ENCODE peak calls at places on chromosomes 7 and 10, in six cellular contexts. One of them, this sample, is unnamed.

GRCh38 chr7:128891110-128891941 is 19.2 kb downstream of the KCP start:
- DNase-seq in osteocyte: no peak
- DNase-seq in endodermal cell: peak
- DNase-seq in fibroblast of gingiva: no peak
- DNase-seq in HTR-8/SVneo: no peak
- DNase-seq in KBM-7: no peak
- DNase-seq in this sample: no peak

GRCh38 chr10:104322416-104322782 is 15.9 kb downstream of the ITPRIP start:
- DNase-seq in osteocyte: no peak
- DNase-seq in endodermal cell: peak
- DNase-seq in fibroblast of gingiva: peak
- DNase-seq in HTR-8/SVneo: no peak
- DNase-seq in KBM-7: no peak
- DNase-seq in this sample: peak

GRCh38 chr7:3722396-3722846 is 421.4 kb downstream of the SDK1 start:
- DNase-seq in osteocyte: no peak
- DNase-seq in endodermal cell: peak
- DNase-seq in fibroblast of gingiva: no peak
- DNase-seq in HTR-8/SVneo: no peak
- DNase-seq in KBM-7: no peak
- DNase-seq in this sample: no peak

GRCh38 chr7:102432476-102433318 is 678 bp upstream of the ORAI2 start:
- DNase-seq in osteocyte: no peak
- DNase-seq in endodermal cell: peak
- DNase-seq in fibroblast of gingiva: no peak
- DNase-seq in HTR-8/SVneo: no peak
- DNase-seq in KBM-7: no peak
- DNase-seq in this sample: no peak

GRCh38 chr10:22649390-22649841 is 65.0 kb downstream of the PIP4K2A start:
- DNase-seq in osteocyte: no peak
- DNase-seq in endodermal cell: no peak
- DNase-seq in fibroblast of gingiva: no peak
- DNase-seq in HTR-8/SVneo: no peak
- DNase-seq in KBM-7: no peak
- DNase-seq in this sample: no peak

GRCh38 chr7:18125536-18125935 is 97.9 kb upstream of the PRPS1L1 start:
- DNase-seq in osteocyte: no peak
- DNase-seq in endodermal cell: no peak
- DNase-seq in fibroblast of gingiva: no peak
- DNase-seq in HTR-8/SVneo: no peak
- DNase-seq in KBM-7: no peak
- DNase-seq in this sample: no peak

GRCh38 chr10:14358886-14359573 is 28.3 kb upstream of the FRMD4A start:
- DNase-seq in osteocyte: peak
- DNase-seq in endodermal cell: no peak
- DNase-seq in fibroblast of gingiva: no peak
- DNase-seq in HTR-8/SVneo: no peak
- DNase-seq in KBM-7: no peak
- DNase-seq in this sample: peak

GRCh38 chr10:9824546-9825164 is 1193.0 kb upstream of the CELF2 start:
- DNase-seq in osteocyte: no peak
- DNase-seq in endodermal cell: peak
- DNase-seq in fibroblast of gingiva: no peak
- DNase-seq in HTR-8/SVneo: no peak
- DNase-seq in KBM-7: peak
- DNase-seq in this sample: no peak

GRCh38 chr10:18886102-18886501 is 162.5 kb upstream of the MALRD1 start:
- DNase-seq in osteocyte: no peak
- DNase-seq in endodermal cell: no peak
- DNase-seq in fibroblast of gingiva: no peak
- DNase-seq in HTR-8/SVneo: peak
- DNase-seq in KBM-7: no peak
- DNase-seq in this sample: no peak

GRCh38 chr10:101696632-101697031 is 1.7 kb upstream of the FBXW4 start:
- DNase-seq in osteocyte: no peak
- DNase-seq in endodermal cell: no peak
- DNase-seq in fibroblast of gingiva: no peak
- DNase-seq in HTR-8/SVneo: no peak
- DNase-seq in KBM-7: no peak
- DNase-seq in this sample: no peak

GRCh38 chr7:141014091-141014490 is 661 bp downstream of the MRPS33 start:
- DNase-seq in osteocyte: no peak
- DNase-seq in endodermal cell: no peak
- DNase-seq in fibroblast of gingiva: peak
- DNase-seq in HTR-8/SVneo: no peak
- DNase-seq in KBM-7: no peak
- DNase-seq in this sample: no peak

GRCh38 chr7:29641651-29642050 is 78.0 kb downstream of the PRR15 start:
- DNase-seq in osteocyte: no peak
- DNase-seq in endodermal cell: no peak
- DNase-seq in fibroblast of gingiva: peak
- DNase-seq in HTR-8/SVneo: no peak
- DNase-seq in KBM-7: no peak
- DNase-seq in this sample: no peak

GRCh38 chr10:2610946-2611345 is 456.4 kb upstream of the PFKP start:
- DNase-seq in osteocyte: no peak
- DNase-seq in endodermal cell: peak
- DNase-seq in fibroblast of gingiva: no peak
- DNase-seq in HTR-8/SVneo: no peak
- DNase-seq in KBM-7: no peak
- DNase-seq in this sample: no peak